ENCODE peak calls at places on chromosome 11, in five cellular contexts. L, C, U, D and F are unnamed samples.

GRCh38 chr11:133896028-133896427 is 50.7 kb upstream of the SPATA19 start:
- DNase-seq in C (no peak), D (no peak), L (no peak), U (no peak), F (peak)

GRCh38 chr11:109765709-109766311 is 327.4 kb upstream of the ZC3H12C start:
- DNase-seq in U (no peak), C (no peak), L (no peak), D (peak), F (no peak)

GRCh38 chr11:86947541-86947940 is 7.7 kb downstream of the FZD4 start:
- DNase-seq in D (peak), C (no peak), L (no peak), U (no peak), F (no peak)

GRCh38 chr11:115524572-115524971 is 20.4 kb upstream of the CADM1 start:
- DNase-seq in U (no peak), L (no peak), D (no peak), C (no peak), F (no peak)

GRCh38 chr11:43576834-43577521 is 103.6 kb upstream of the HSD17B12 start:
- DNase-seq in C (peak), D (peak), L (no peak), U (no peak), F (peak)

GRCh38 chr11:9580894-9581293 is 7.4 kb downstream of the WEE1 start:
- DNase-seq in L (no peak), C (no peak), D (no peak), U (no peak), F (no peak)

GRCh38 chr11:68659158-68659921 is 25.0 kb upstream of the GAL start:
- DNase-seq in C (no peak), D (peak), L (peak), U (no peak), F (no peak)

GRCh38 chr11:45964911-45965389 is 42.5 kb downstream of the LARGE2 start:
- DNase-seq in L (no peak), U (peak), D (peak), C (peak), F (peak)

GRCh38 chr11:111557425-111558111 is 17.0 kb downstream of the LAYN start:
- DNase-seq in L (no peak), U (no peak), C (no peak), D (peak), F (no peak)

GRCh38 chr11:124837491-124837856 is 27.8 kb upstream of the ROBO3 start:
- DNase-seq in U (peak), C (peak), L (no peak), D (peak), F (peak)

GRCh38 chr11:114135737-114136151 is 76.2 kb downstream of the ZBTB16 start:
- DNase-seq in C (no peak), U (no peak), L (no peak), D (no peak), F (no peak)

GRCh38 chr11:7079545-7080135 is 9.2 kb upstream of the RBMXL2 start:
- DNase-seq in U (no peak), L (no peak), D (no peak), C (no peak), F (no peak)

GRCh38 chr11:48107188-48107704 is 109.4 kb upstream of the OR4B1 start:
- DNase-seq in D (peak), C (no peak), U (peak), L (no peak), F (peak)

GRCh38 chr11:18706330-18707243 is 8.0 kb downstream of the TMEM86A start:
- DNase-seq in D (peak), L (peak), U (peak), C (peak), F (peak)

GRCh38 chr11:134643115-134643514 is 231.1 kb upstream of the B3GAT1 start:
- DNase-seq in L (peak), C (no peak), D (no peak), U (no peak), F (no peak)

GRCh38 chr11:72045849-72046248 is 34.5 kb downstream of the NUMA1 start:
- DNase-seq in C (no peak), U (no peak), D (no peak), L (peak), F (no peak)

GRCh38 chr11:88779551-88779950 is 286.2 kb downstream of the GRM5 start:
- DNase-seq in U (no peak), D (peak), C (no peak), L (no peak), F (no peak)

GRCh38 chr11:120518356-120518755 is 6.8 kb downstream of the GRIK4 start:
- DNase-seq in U (no peak), L (no peak), D (no peak), C (no peak), F (no peak)

GRCh38 chr11:838441-839279 is 3.7 kb downstream of the POLR2L start:
- DNase-seq in C (no peak), L (no peak), D (no peak), U (no peak), F (no peak)
- TF ChIP-seq CTCF in C (peak), L (no peak), D (peak), U (no peak), F (peak)

DNA sequence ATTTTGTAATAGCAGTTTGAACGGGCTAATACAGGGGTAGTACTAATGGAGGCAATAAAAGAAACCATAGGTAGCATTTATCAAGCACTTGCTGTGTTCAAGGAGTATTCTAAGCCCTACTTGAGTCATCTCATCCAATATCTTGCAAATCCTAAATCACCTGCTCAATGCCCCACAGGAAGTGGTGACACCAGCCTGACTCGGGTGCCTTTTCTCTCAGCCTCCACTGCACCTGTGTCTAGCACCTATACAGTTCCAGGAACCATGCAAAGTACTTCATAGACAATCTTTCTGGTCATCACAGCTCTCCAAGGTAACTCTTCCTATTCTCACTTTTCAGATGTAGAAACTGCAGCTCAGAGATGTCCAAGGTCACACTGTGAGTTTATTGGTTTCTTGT is 98.0 kb downstream of the PRR5L start:
- DNase-seq in C (no peak), U (no peak), D (no peak), L (no peak), F (no peak)
- TF ChIP-seq CTCF in C (no peak), U (no peak), D (no peak), L (no peak), F (no peak)

DNA sequence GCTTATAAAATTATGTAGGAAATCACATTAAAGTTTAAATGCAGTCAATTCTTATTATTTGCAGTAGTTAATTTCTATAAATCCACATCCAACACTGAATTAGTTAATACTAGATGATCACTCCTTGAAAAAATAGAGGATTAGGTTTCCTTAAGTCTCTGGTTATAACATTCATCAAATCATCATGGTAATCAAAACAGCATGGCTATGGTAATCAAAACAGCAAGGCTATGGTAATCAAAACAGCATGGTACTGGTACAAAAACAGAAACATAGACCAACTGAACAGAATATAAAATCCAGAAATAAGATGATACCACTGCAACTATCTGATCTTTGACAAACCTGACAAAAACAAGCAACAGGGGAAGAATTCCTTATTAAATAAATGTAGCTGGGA is 814.6 kb upstream of the CCDC179 start:
- DNase-seq in L (no peak), D (no peak), U (no peak), C (no peak), F (no peak)
- TF ChIP-seq CTCF in L (no peak), D (no peak), U (no peak), C (no peak), F (no peak)

DNA sequence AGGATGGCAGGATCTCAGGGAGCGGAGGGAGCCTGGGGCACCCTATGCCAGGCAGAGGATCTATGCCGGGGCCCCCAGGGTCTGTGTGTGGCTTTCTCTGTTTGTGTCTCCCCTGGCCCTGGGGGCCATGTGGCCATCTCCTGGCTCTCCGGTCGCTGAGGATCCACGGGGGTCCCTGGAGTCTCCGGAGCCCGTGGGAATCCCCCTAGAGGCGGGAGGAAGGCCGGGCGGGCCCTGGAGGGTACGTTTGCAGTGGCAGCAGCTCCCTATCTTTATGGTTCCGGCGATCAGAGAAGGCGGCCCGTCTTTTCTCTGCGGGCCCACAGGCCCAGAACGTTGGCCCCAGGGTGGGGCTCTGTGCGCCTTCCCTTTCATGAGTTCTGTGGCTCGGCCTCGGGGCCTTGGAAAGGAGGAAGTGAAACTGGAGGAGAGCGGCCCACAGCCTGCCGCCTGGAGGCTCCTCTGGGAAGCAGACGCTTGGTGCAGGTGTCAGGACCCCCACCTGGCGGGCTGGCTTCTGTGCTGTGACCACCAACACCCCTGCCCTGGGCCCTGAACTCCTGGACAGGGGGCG is 82.1 kb downstream of the KCNQ1 start:
- DNase-seq in C (no peak), D (no peak), L (peak), U (peak), F (peak)
- TF ChIP-seq CTCF in C (no peak), D (peak), L (no peak), U (peak), F (peak)

DNA sequence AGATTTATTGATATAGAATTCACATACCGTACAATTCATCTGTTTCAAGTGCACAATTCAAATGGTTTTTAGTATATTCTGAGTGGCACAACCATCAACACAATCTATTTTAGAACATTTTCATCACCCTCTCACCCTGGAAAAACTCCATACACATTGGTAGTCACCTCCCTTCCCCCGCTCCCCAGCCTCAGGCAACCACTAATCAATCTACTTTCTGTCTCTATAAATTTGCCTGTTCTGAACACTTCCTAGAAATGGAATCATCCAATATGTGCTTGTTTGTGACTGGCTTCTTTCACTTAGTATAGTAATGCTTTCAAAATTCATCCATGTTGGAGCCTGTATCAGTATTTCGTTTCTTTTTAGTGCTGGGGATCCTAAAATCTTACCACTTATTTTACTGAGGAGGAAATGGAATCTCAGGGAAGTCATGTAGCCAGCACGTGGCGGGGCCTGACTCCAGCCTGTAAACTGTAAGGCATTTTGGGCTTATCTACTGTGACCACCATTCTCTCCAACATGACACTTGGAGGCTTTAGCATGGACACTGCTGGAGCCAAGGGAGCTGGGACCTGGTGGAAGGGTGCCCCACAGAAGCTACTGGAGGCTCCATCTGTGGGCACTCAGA is 905 bp upstream of the UCP3 start:
- DNase-seq in D (no peak), U (no peak), C (no peak), L (no peak), F (no peak)
- TF ChIP-seq CTCF in D (no peak), U (no peak), C (no peak), L (no peak), F (no peak)

GRCh38 chr11:30313580-30313979 is 9.3 kb upstream of the ARL14EP start:
- DNase-seq in D (peak), C (no peak), L (no peak), U (no peak), F (no peak)

GRCh38 chr11:30312243-30312642 is 10.7 kb upstream of the ARL14EP start:
- DNase-seq in D (peak), C (no peak), U (no peak), L (no peak), F (no peak)

GRCh38 chr11:30316237-30316636 is 6.7 kb upstream of the ARL14EP start:
- DNase-seq in U (no peak), D (no peak), C (no peak), L (no peak), F (no peak)

GRCh38 chr11:30317030-30317429 is 5.9 kb upstream of the ARL14EP start:
- DNase-seq in U (no peak), D (no peak), L (no peak), C (no peak), F (peak)

GRCh38 chr11:30314625-30315024 is 8.3 kb upstream of the ARL14EP start:
- DNase-seq in C (no peak), U (no peak), D (peak), L (no peak), F (peak)
- TF ChIP-seq CTCF in C (peak), U (peak), D (peak), L (no peak), F (peak)

DNA sequence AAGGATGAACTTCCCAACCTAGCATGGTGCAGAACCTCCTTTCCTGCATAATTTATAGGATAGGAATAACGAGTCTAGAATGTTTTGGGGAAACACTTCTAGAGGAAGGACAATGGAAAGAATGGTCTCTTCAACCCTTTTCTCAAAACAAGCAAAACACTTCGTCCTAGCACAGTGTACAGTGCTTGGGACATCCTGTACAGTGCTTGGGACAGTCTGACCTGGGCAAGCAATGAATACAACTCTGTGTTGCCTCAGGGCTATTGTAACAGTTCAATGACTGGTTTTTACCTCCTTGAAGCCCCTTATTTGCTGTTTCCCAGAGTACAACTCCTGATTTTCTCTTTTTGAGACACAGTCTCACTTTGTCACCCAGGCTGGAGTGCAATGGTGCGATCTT is 1.6 kb upstream of the ADAMTS8 start:
- DNase-seq in C (no peak), L (no peak), U (no peak), D (no peak), F (no peak)
- TF ChIP-seq CTCF in C (no peak), L (no peak), U (no peak), D (no peak), F (no peak)

GRCh38 chr11:93133710-93134109 is 64.1 kb downstream of the SLC36A4 start:
- DNase-seq in D (peak), L (no peak), C (no peak), U (no peak), F (no peak)

GRCh38 chr11:93128574-93128973 is 69.2 kb downstream of the SLC36A4 start:
- DNase-seq in C (no peak), D (no peak), U (no peak), L (no peak), F (no peak)

GRCh38 chr11:93131709-93132108 is 66.1 kb downstream of the SLC36A4 start:
- DNase-seq in C (peak), L (no peak), D (no peak), U (peak), F (no peak)
- TF ChIP-seq CTCF in C (no peak), L (no peak), D (no peak), U (peak), F (no peak)

DNA sequence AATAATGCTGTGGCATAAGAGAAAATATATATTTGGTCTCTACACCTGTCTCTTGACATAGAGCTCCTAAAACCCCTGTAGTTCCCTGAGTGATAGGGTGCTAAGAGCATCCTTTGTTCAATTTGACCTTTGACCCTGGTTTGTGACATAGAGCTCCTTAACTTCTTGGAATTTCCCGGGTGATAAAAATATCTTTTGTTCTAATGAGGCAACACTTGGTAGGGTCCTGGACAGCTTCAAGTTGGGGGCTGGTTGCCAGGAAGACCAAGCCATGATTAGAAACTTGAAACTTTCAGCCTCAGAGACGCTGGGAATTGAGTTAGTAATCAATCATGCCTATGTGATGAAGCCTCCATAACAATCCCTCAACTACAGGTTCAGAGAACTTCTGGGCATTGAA is 105.4 kb downstream of the CASP12 start:
- DNase-seq in U (no peak), L (no peak), C (peak), D (no peak), F (no peak)
- TF ChIP-seq CTCF in U (no peak), L (no peak), C (no peak), D (no peak), F (no peak)

GRCh38 chr11:93846411-93846810 is 4.0 kb downstream of the VSTM5 start:
- DNase-seq in D (no peak), U (no peak), C (no peak), L (no peak), F (no peak)

GRCh38 chr11:93849201-93849600 is 1.2 kb downstream of the VSTM5 start:
- DNase-seq in L (no peak), D (no peak), U (no peak), C (no peak), F (no peak)

GRCh38 chr11:93850585-93851018 is at the start of gene VSTM5:
- DNase-seq in L (no peak), C (no peak), D (peak), U (no peak), F (no peak)

GRCh38 chr11:93852242-93852641 is 1.8 kb upstream of the VSTM5 start:
- DNase-seq in U (no peak), D (no peak), C (no peak), L (no peak), F (no peak)

DNA sequence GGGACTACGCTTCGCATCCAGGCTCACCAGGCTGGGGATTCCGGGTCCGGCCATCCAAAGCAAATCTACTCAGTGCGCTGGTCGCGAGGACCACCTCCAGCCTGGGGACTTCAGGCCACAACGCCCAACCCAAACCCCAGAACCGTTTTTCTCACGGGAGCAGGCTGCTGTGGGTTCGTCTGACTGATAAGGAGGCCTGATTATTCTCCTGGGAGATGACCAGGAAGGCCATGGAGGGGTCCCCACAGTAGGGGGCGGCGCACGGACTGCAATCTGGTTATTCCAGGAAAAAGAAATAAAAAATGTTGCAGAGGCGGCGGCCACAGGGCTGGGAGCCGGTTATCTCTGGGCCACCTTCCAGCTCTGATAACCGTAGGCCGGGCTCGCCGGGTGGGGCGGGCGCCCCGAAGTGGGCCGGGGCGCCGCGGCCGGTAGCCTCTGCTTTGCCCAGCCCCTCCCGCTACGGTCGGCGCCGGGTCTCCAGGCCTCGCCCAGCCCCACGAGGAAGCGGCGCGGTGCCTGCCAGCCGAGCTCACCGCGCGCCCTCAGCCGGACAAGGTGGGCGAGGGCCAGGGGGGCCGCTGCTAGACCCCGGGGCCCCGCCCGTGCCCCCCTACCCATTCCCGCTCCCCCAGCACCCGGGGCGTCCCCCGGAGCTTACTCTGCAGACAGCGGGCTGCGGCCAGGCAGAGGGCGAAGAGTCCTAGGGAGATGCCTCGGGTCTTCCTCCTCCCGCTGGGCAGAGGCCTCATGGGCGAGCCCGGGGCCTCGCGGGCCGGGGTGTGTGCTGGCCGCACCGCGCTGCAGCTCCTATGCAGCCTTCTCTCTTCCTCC is 450 bp downstream of the VSTM5 start:
- DNase-seq in U (no peak), D (no peak), C (peak), L (peak), F (no peak)
- TF ChIP-seq CTCF in U (no peak), D (no peak), C (no peak), L (no peak), F (no peak)